ENCODE peak calls at places on chromosomes 7 and 10, in seven cellular contexts. B is CD8-positive, alpha-beta memory T cell; P is NCI-H1105; F is heart left ventricle; O is Right ventricle myocardium inferior; N is AG04450; J is stimulated activated CD4-positive, alpha-beta T cell treated with anti-CD3 and anti-CD28 coated beads, Interleukin-1b, Interleukin-23, amount 100 ng/mL, for 1 hour. W is an unnamed sample.

GRCh38 chr10:98078774-98079173 is 48.4 kb upstream of the CRTAC1 start:
- DNase-seq in B (no peak), P (no peak), F (no peak), O (no peak), N (no peak), J (no peak), W (no peak)

GRCh38 chr7:45646996-45647411 is 72.8 kb downstream of the ADCY1 start:
- DNase-seq in B (no peak), P (no peak), F (no peak), O (no peak), N (no peak), J (no peak), W (no peak)

GRCh38 chr7:50314778-50315177 is 10.3 kb downstream of the IKZF1 start:
- DNase-seq in B (no peak), P (no peak), F (peak), O (no peak), N (no peak), J (no peak), W (no peak)

GRCh38 chr7:40697653-40698052 is 562.8 kb downstream of the SUGCT start:
- DNase-seq in B (no peak), P (no peak), F (no peak), O (no peak), N (no peak), J (no peak), W (no peak)

GRCh38 chr7:31175672-31176071 is 123.6 kb downstream of the ADCYAP1R1 start:
- DNase-seq in B (no peak), P (no peak), F (no peak), O (no peak), N (no peak), J (no peak), W (no peak)

GRCh38 chr10:88456730-88457129 is 126.4 kb downstream of the RNLS start:
- DNase-seq in B (no peak), P (no peak), F (no peak), O (no peak), N (peak), J (no peak), W (peak)

GRCh38 chr7:154871483-154871882 is 131.4 kb downstream of the PAXIP1 start:
- DNase-seq in B (no peak), P (no peak), F (no peak), O (no peak), N (no peak), J (no peak), W (no peak)

GRCh38 chr7:37320140-37320839 is 128.4 kb downstream of the ELMO1 start:
- DNase-seq in B (no peak), P (no peak), F (no peak), O (no peak), N (no peak), J (no peak), W (no peak)

GRCh38 chr7:7210475-7211237 is 28.3 kb downstream of the C1GALT1 start:
- DNase-seq in B (no peak), P (no peak), F (no peak), O (no peak), N (no peak), J (no peak), W (no peak)

GRCh38 chr7:110522061-110522750 is 568.7 kb upstream of the LRRN3 start:
- DNase-seq in B (no peak), P (peak), F (no peak), O (no peak), N (no peak), J (no peak), W (no peak)

GRCh38 chr7:4973728-4974198 is 14.8 kb upstream of the MMD2 start:
- DNase-seq in B (peak), P (peak), F (peak), O (peak), N (peak), J (peak), W (peak)

W was measured in non-pigmented ciliary epithelial cell.